ENCODE peak calls at places on chromosomes 12 and 14, in four cellular contexts. J is MM.1S, S is testis, H is neural progenitor cell. A is an unnamed sample. For H3K9me3, the result is how much of the 10 kb centered on the place peaks cover.

GRCh38 chr14:58501214-58501816 is 73.8 kb downstream of the KIAA0586 start:
- DNase-seq in H (peak), S (no peak), J (peak), A (no peak)

GRCh38 chr14:23544511-23545447 is 6.8 kb downstream of the ZFHX2 start:
- DNase-seq in J (no peak), H (peak), S (no peak), A (no peak)

GRCh38 chr12:31732926-31733548 is 4.2 kb upstream of the AMN1 start:
- DNase-seq in S (no peak), J (no peak), H (no peak), A (no peak)

GRCh38 chr14:54699087-54699530 is 132.2 kb downstream of the SAMD4A start:
- DNase-seq in H (no peak), S (no peak), J (peak), A (no peak)

GRCh38 chr12:124392271-124392990 is 97.5 kb downstream of the RFLNA start:
- DNase-seq in S (no peak), J (no peak), H (peak), A (no peak)

GRCh38 chr14:76531085-76531484 is 155.1 kb downstream of the ESRRB start:
- DNase-seq in J (no peak), S (no peak), H (no peak), A (no peak)

GRCh38 chr12:68944296-68945076 is 11.5 kb upstream of the CPM start:
- DNase-seq in S (no peak), H (no peak), J (no peak), A (no peak)

GRCh38 chr12:27480031-27480430 is 33.5 kb downstream of the SMCO2 start:
- DNase-seq in H (no peak), S (no peak), J (no peak), A (no peak)

GRCh38 chr12:85405781-85406522 is 125.9 kb downstream of the ALX1 start:
- DNase-seq in J (no peak), S (no peak), H (peak), A (no peak)

GRCh38 chr14:99527026-99527425 is 45.8 kb downstream of the CCNK start:
- DNase-seq in J (no peak), H (no peak), S (no peak), A (no peak)

GRCh38 chr12:66960704-66961690 is 282.1 kb upstream of the GRIP1 start:
- DNase-seq in J (no peak), H (no peak), S (no peak), A (no peak)

GRCh38 chr12:53725824-53726223 is 1.4 kb downstream of the CALCOCO1 start:
- DNase-seq in H (no peak), J (no peak), S (no peak), A (no peak)

GRCh38 chr12:1443421-1444141 is 150.8 kb downstream of the FBXL14 start:
- DNase-seq in H (no peak), S (no peak), J (no peak), A (no peak)

GRCh38 chr14:78567343-78567742 is 397.2 kb downstream of the NRXN3 start:
- DNase-seq in J (no peak), S (no peak), H (no peak), A (no peak)

GRCh38 chr12:45273717-45274271 is 57.9 kb downstream of the ANO6 start:
- DNase-seq in J (no peak), H (no peak), S (peak), A (no peak)

GRCh38 chr12:89707623-89707991 is 1.0 kb downstream of the ATP2B1 start:
- DNase-seq in S (no peak), H (peak), J (peak), A (no peak)

GRCh38 chr12:55972906-55973597 is 826 bp upstream of the RAB5B start:
- DNase-seq in J (no peak), H (no peak), S (no peak), A (no peak)

GRCh38 chr14:23409475-23409874 is 1.4 kb upstream of the MYH6 start:
- DNase-seq in S (no peak), J (no peak), H (no peak), A (no peak)

GRCh38 chr12:123998344-123998941 is 25.4 kb downstream of the ZNF664 start:
- DNase-seq in S (no peak), H (no peak), J (no peak), A (no peak)

GRCh38 chr14:91352101-91352500 is 65.5 kb downstream of the CCDC88C start:
- DNase-seq in S (peak), H (peak), J (no peak), A (no peak)

GRCh38 chr12:117360222-117360550 is 1.2 kb downstream of the NOS1 start:
- DNase-seq in S (no peak), J (no peak), H (peak), A (no peak)

GRCh38 chr12:57837779-57838562 is 8.6 kb downstream of the CTDSP2 start:
- DNase-seq in J (no peak), S (peak), H (peak), A (no peak)

DNA sequence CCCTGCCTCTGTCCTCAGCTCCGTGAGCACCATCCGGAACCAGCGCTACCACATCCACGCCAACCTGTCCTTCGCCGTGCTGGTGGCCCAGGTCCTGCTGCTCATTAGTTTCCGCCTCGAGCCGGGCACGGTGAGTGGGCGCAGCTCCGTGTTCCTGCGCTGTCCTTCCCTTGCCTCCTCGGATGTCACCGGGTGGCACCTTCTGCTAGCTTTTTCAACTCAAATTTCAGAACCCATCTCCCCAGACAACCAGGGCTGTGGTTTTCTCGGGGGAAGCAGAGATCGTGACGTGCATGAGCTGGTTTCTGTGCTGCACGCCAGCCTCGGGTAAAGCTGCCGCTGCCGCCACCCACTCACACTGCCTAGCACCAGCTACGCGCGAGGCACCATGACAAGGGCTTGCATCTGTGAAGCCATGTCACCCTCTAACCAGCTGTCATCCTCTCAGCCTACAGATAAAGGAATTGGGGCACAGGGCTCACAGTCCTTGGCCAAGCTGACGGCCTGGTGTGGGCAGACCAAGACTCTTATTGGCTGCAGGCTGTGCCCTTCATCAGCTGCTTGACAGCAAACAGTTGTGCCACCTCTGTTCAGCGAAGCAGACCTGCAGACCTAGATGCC is 152.1 kb downstream of the ADGRD1 start:
- DNase-seq in S (no peak), J (no peak), H (no peak), A (no peak)
- H3K9me3 ChIP-seq in S (under half), J (under half), H (under half), A (under half)

DNA sequence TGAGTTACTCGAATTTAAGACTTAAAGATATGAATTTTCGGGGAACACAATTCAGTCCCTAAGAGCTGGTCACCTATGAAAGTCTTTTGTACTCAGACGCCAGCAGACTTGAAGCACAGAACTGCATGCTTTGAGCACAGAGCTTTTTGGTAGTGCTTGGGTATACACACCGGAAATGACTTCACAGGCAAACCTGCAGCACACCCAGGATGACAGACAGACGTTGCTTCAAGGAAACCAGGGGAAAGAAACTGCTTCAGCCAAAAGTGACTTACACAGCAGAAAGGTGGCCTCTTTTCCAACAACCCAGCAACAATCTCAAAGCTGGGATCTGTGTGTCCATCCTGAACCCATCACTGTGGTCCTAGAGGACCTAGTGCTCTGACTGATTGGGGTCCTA is 975.1 kb downstream of the AACS start:
- DNase-seq in S (no peak), J (peak), H (no peak), A (no peak)
- H3K9me3 ChIP-seq in S (under half), J (under half), H (under half), A (under half)

GRCh38 chr12:4892418-4892817 is 17.3 kb upstream of the KCNA1 start:
- DNase-seq in J (no peak), S (no peak), H (no peak), A (no peak)
- H3K9me3 ChIP-seq in J (under half), S (under half), H (under half), A (under half)

DNA sequence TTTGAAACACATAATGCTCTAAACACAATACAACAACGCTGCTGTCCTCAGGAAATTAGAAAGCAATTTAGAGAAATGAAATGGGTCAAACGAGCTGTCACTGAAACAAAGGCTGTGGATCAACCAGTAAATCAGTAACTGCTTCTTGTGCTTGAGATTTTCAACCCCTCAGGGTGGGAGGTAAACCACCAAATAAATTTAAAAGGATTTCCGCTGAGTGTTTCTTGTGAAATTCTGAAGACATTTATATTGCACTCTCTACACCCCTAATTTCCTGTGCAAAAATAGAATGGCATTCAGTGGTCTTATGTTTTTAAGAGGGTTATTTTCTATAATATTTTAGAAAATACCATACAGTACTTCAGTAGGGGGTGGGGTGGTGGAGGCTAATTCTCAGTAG is 657.2 kb upstream of the SEL1L start:
- DNase-seq in S (no peak), H (no peak), J (no peak), A (no peak)
- H3K9me3 ChIP-seq in S (under half), H (under half), J (under half), A (under half)

GRCh38 chr14:106222736-106223135 is 696.4 kb downstream of the TMEM121 start:
- DNase-seq in H (no peak), J (no peak), S (no peak), A (no peak)
- H3K9me3 ChIP-seq in H (under half), J (under half), S (under half), A (under half)

GRCh38 chr12:130665753-130666152 is 50.3 kb downstream of the RIMBP2 start:
- DNase-seq in J (no peak), H (no peak), S (no peak), A (no peak)
- H3K9me3 ChIP-seq in J (under half), H (under half), S (under half), A (under half)

GRCh38 chr14:26941521-26941920 is 343.7 kb upstream of the NOVA1 start:
- DNase-seq in S (no peak), H (no peak), J (no peak), A (no peak)

GRCh38 chr14:26947265-26947664 is 349.4 kb upstream of the NOVA1 start:
- DNase-seq in H (no peak), S (no peak), J (no peak), A (no peak)
- H3K9me3 ChIP-seq in H (under half), S (under half), J (under half), A (under half)

GRCh38 chr12:37547611-37548010 is 769.0 kb upstream of the ALG10B start:
- DNase-seq in H (no peak), S (peak), J (no peak), A (no peak)
- H3K9me3 ChIP-seq in H (under half), S (under half), J (under half), A (under half)